ENCODE peak calls at places on chromosomes 5 and 9, in six cellular contexts. S is K562, Z is HCT116, U is GM12878, H is HepG2, I is H1. N is an unnamed sample.

GRCh38 chr9:77712533-77713130 is 64.5 kb upstream of the GNA14 start:
- DNase-seq in Z (no peak), H (peak), S (no peak), U (no peak), I (no peak), N (peak)

GRCh38 chr5:145887976-145888574 is 15.3 kb upstream of the GRXCR2 start:
- DNase-seq in Z (peak), H (peak), U (no peak), I (peak), S (peak), N (peak)

GRCh38 chr9:78781681-78782080 is 484.8 kb downstream of the PSAT1 start:
- DNase-seq in Z (no peak), U (no peak), I (no peak), S (no peak), H (no peak), N (peak)

GRCh38 chr5:179623906-179624741 is 653 bp upstream of the HNRNPH1 start:
- DNase-seq in I (no peak), U (no peak), Z (no peak), S (peak), H (peak), N (peak)

GRCh38 chr9:77015291-77016048 is 4.0 kb upstream of the FOXB2 start:
- DNase-seq in Z (no peak), S (no peak), U (no peak), H (no peak), I (no peak), N (no peak)

GRCh38 chr9:118693645-118694044 is 675.6 kb downstream of the BRINP1 start:
- DNase-seq in U (no peak), S (no peak), I (no peak), H (no peak), Z (no peak), N (no peak)

GRCh38 chr5:56314536-56314935 is 81.4 kb upstream of the ANKRD55 start:
- DNase-seq in Z (no peak), U (no peak), S (peak), H (peak), I (no peak), N (no peak)

GRCh38 chr9:113463418-113464285 is at the start of gene RGS3:
- DNase-seq in U (no peak), H (peak), S (peak), Z (peak), I (peak), N (no peak)

GRCh38 chr5:126915496-126915895 is 114.9 kb downstream of the MARCHF3 start:
- DNase-seq in S (no peak), I (no peak), Z (no peak), H (no peak), U (no peak), N (no peak)

GRCh38 chr9:95433096-95433852 is 83.5 kb downstream of the PTCH1 start:
- DNase-seq in U (no peak), I (no peak), Z (no peak), H (no peak), S (no peak), N (no peak)

GRCh38 chr9:859251-859650 is 17.8 kb downstream of the DMRT1 start:
- DNase-seq in H (no peak), U (peak), S (no peak), Z (no peak), I (no peak), N (no peak)

GRCh38 chr9:120579139-120579749 is 723 bp downstream of the CDK5RAP2 start:
- DNase-seq in U (no peak), Z (no peak), H (no peak), S (peak), I (no peak), N (no peak)

GRCh38 chr9:95004452-95005275 is 278.2 kb downstream of the AOPEP start:
- DNase-seq in H (peak), Z (no peak), I (no peak), S (peak), U (no peak), N (no peak)

GRCh38 chr5:151872701-151873100 is 52.0 kb downstream of the GLRA1 start:
- DNase-seq in S (no peak), I (no peak), U (no peak), Z (no peak), H (no peak), N (no peak)

GRCh38 chr9:97437151-97437550 is 25.3 kb downstream of the TDRD7 start:
- DNase-seq in S (no peak), H (no peak), Z (no peak), I (no peak), U (no peak), N (no peak)

GRCh38 chr9:73200694-73201432 is 49.2 kb downstream of the ANXA1 start:
- DNase-seq in S (peak), U (no peak), H (peak), Z (peak), I (no peak), N (peak)

GRCh38 chr5:134171972-134172371 is 4.8 kb downstream of the SKP1 start:
- DNase-seq in U (no peak), Z (no peak), S (no peak), I (no peak), H (no peak), N (no peak)

GRCh38 chr9:93088656-93089015 is 7.4 kb upstream of the CARD19 start:
- DNase-seq in H (no peak), Z (no peak), I (no peak), S (no peak), U (no peak), N (no peak)

GRCh38 chr5:169861433-169861832 is 118.9 kb downstream of the INSYN2B start:
- DNase-seq in U (no peak), H (no peak), I (no peak), Z (no peak), S (no peak), N (peak)

GRCh38 chr5:169867347-169867746 is 112.9 kb downstream of the INSYN2B start:
- DNase-seq in Z (no peak), S (no peak), I (no peak), U (no peak), H (no peak), N (no peak)

GRCh38 chr5:169861934-169862333 is 118.4 kb downstream of the INSYN2B start:
- DNase-seq in I (no peak), U (no peak), Z (no peak), H (no peak), S (no peak), N (peak)

GRCh38 chr5:169862348-169862905 is 117.9 kb downstream of the INSYN2B start:
- DNase-seq in H (no peak), I (no peak), Z (no peak), S (no peak), U (no peak), N (peak)

DNA sequence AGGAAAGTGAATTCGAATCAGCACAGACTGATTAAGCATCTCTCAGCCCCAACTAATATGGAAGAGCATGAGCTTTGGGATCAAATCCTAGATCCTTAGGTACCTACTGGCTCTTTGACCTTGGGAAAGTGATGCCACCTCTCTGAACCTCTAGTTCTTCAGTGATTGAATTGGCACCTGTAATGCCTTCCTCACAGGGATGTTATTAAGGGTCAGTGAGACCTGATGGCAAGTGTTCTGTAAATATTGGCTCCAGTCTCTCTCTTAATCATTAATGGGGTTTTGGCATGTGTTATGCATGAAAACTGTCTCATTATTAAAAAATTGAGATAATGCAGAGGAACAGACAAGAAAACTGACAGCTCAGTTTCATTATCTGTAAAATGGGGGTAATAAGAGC is 115.8 kb downstream of the INSYN2B start:
- DNase-seq in S (no peak), U (no peak), I (no peak), Z (no peak), H (no peak), N (no peak)
- TF ChIP-seq CEBPB in S (no peak), U (no peak), I (no peak), Z (no peak), H (no peak), N (no peak)

GRCh38 chr5:40679998-40680681 is 425 bp downstream of the PTGER4 start:
- DNase-seq in Z (no peak), S (no peak), I (no peak), U (no peak), H (no peak), N (no peak)
- H3K9ac ChIP-seq in Z (peak), S (no peak), I (no peak), U (peak), H (no peak), N (peak)

DNA sequence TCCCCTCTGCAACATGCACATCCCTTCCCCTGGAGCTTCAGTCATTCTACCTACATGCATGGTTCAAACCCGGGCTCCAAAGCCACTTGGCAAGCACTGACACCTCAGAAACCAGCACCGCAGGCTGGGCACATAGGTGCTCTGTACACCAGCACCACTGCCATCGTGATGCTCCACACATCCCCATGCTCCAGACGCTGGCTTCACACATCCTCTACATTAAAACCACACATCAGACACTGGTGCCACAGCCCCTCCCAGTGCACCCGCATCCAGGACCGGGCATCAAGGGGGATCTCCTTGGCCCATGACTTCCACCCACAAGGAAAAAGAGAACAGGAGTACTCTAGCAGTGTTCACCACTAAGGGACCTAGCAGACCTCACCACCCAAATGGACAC is 787.7 kb downstream of the CDH18 start:
- DNase-seq in S (no peak), Z (no peak), I (no peak), U (no peak), H (no peak), N (no peak)
- TF ChIP-seq CEBPB in S (no peak), Z (no peak), I (no peak), U (no peak), H (no peak), N (no peak)

DNA sequence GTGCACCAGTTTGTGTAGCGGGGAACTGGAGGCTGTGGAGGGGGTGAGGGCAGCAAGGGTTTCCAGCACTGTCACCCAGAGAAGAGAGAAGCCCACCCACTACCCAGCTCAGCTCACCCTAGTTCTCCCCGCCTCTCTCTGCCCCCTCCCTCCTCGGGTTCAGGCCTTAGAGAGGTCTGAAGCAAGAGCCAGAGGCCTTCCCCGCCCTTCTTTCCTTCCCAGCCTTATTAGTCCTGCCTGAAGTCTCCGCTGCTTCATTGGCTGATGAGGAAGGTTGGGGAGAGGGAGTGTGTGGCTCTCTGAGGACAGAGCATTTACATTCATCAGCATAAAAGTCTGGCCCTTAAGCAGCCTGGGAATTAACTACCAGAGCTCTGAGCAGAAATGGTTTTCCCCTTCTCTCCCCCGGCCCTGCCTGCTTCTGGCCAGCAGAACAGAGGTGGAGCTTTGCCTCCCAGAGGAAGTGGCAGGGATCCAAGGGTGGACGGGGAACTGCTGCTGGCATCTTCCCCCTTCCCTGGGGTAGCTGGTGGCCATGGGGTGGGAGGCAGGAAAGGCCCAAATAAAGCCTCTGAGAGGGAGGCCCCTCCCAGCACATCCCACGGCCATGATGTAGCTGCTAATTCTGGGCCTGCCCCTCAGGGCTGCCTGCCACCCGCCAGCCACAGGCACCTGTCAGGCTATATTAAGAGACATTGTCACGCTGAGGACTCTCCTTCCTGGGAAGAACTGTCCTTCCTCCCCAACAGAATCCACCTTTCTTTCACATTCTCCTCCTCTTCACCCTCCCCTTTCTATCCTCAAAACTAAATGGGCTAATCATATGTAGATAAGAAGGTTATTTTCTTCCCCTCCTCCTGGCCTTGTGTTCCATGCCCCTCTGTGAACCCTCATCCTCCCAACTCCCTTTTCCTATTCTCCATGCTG is 4.2 kb downstream of the DNAJB5 start:
- DNase-seq in S (no peak), I (no peak), H (no peak), U (no peak), Z (no peak), N (peak)
- H3K9ac ChIP-seq in S (no peak), I (peak), H (no peak), U (peak), Z (no peak), N (no peak)

GRCh38 chr9:138010274-138010800 is 132.8 kb downstream of the CACNA1B start:
- DNase-seq in I (no peak), U (no peak), H (no peak), S (no peak), Z (no peak), N (no peak)

GRCh38 chr9:138009456-138010273 is 132.1 kb downstream of the CACNA1B start:
- DNase-seq in S (no peak), Z (no peak), U (no peak), I (no peak), H (no peak), N (no peak)

GRCh38 chr9:138011951-138012500 is 134.4 kb downstream of the CACNA1B start:
- DNase-seq in I (no peak), H (no peak), Z (no peak), U (no peak), S (no peak), N (no peak)

GRCh38 chr9:138009016-138009415 is 131.4 kb downstream of the CACNA1B start:
- DNase-seq in I (no peak), S (no peak), U (no peak), H (no peak), Z (no peak), N (no peak)

DNA sequence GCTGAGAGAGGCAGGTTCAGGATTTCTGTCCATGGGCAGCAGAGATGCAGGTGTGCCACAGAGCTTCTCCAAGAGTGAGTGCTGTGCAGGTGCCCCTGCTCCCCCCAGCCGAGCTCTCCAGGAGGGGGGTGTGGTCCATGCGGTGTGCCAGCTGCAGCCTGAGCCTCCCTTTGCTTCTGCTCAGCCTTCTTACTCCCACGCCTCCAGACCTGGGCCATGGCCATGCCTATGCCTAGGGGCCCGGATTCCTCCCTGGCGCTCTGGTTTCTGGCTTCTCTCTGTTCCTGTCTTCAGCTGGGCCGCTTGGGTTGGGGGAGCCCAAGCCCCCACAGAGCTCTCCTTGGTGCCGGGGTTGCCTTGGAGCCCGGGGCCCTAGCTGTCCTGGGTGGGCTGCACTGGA is 133.3 kb downstream of the CACNA1B start:
- DNase-seq in Z (no peak), H (no peak), S (no peak), I (no peak), U (no peak), N (no peak)
- TF ChIP-seq CEBPB in Z (no peak), H (no peak), S (no peak), I (no peak), U (no peak), N (no peak)

GRCh38 chr5:159628703-159629102 is 287.6 kb upstream of the ADRA1B start:
- DNase-seq in I (no peak), U (no peak), S (no peak), Z (no peak), H (no peak), N (no peak)
- H3K9ac ChIP-seq in I (no peak), U (no peak), S (no peak), Z (no peak), H (no peak), N (no peak)

N was measured in IMR-90.